ENCODE peak calls at places on chromosome X, in four cellular contexts. B is GM12878, K is upper lobe of left lung, Z is HCT116. X is an unnamed sample. For H3K4me1, the result is how much of the 10 kb centered on the place peaks cover.

GRCh38 chrX:100447563-100448397 is 37.7 kb upstream of the PCDH19 start:
- ATAC-seq in K (no peak), B (peak), Z (peak), X (peak)

GRCh38 chrX:48068096-48068887 is 3.1 kb downstream of the ZNF630 start:
- ATAC-seq in K (no peak), B (no peak), Z (no peak), X (no peak)

GRCh38 chrX:64204701-64205440 is 637 bp downstream of the AMER1 start:
- ATAC-seq in B (peak), K (peak), Z (peak), X (peak)

GRCh38 chrX:134836497-134836968 is 154.3 kb upstream of the SMIM10 start:
- ATAC-seq in Z (peak), B (no peak), K (no peak), X (no peak)

GRCh38 chrX:111543212-111543762 is 31.8 kb downstream of the SERTM2 start:
- ATAC-seq in Z (no peak), K (no peak), B (no peak), X (no peak)

GRCh38 chrX:118862990-118863389 is 39.4 kb downstream of the ZCCHC12 start:
- ATAC-seq in K (no peak), B (no peak), Z (no peak), X (no peak)

GRCh38 chrX:153411255-153411987 is at the start of gene ZFP92:
- ATAC-seq in K (no peak), Z (no peak), B (peak), X (peak)

GRCh38 chrX:86604620-86605019 is 456.4 kb downstream of the DACH2 start:
- ATAC-seq in K (no peak), Z (no peak), B (peak), X (no peak)

GRCh38 chrX:143634701-143635442 is 1.0 kb downstream of the SLITRK4 start:
- ATAC-seq in K (no peak), Z (no peak), B (no peak), X (peak)

GRCh38 chrX:22538581-22538980 is 265.9 kb downstream of the CBLL2 start:
- ATAC-seq in K (no peak), Z (no peak), B (no peak), X (no peak)

GRCh38 chrX:41097326-41097725 is 12.1 kb downstream of the USP9X start:
- ATAC-seq in Z (no peak), K (no peak), B (no peak), X (no peak)

GRCh38 chrX:131402124-131402811 is 113.2 kb upstream of the IGSF1 start:
- ATAC-seq in B (no peak), Z (no peak), K (no peak), X (no peak)

GRCh38 chrX:154804564-154804956 is 725 bp downstream of the MPP1 start:
- ATAC-seq in Z (no peak), K (no peak), B (peak), X (no peak)

GRCh38 chrX:57573754-57574153 is 18.1 kb upstream of the ZXDB start:
- ATAC-seq in B (peak), K (no peak), Z (peak), X (no peak)

GRCh38 chrX:71618303-71618721 is at the start of gene CXCR3:
- ATAC-seq in B (peak), K (peak), Z (no peak), X (no peak)

GRCh38 chrX:69082055-69082752 is 83.0 kb downstream of the PJA1 start:
- ATAC-seq in Z (no peak), K (no peak), B (no peak), X (no peak)

GRCh38 chrX:37879692-37880091 is 32.3 kb upstream of the DYNLT3 start:
- ATAC-seq in Z (no peak), B (no peak), K (no peak), X (no peak)

GRCh38 chrX:53798281-53798680 is 111.8 kb upstream of the HUWE1 start:
- ATAC-seq in B (peak), Z (no peak), K (no peak), X (no peak)

GRCh38 chrX:151177141-151178027 is 1.0 kb downstream of the GPR50 start:
- ATAC-seq in Z (no peak), B (no peak), K (no peak), X (no peak)

GRCh38 chrX:107849747-107850478 is 24.2 kb downstream of the MID2 start:
- ATAC-seq in B (no peak), K (no peak), Z (peak), X (no peak)

GRCh38 chrX:132623307-132623706 is 134.5 kb upstream of the MBNL3 start:
- ATAC-seq in K (no peak), B (no peak), Z (no peak), X (no peak)

GRCh38 chrX:113275769-113276168 is 435.1 kb upstream of the AMOT start:
- ATAC-seq in K (no peak), B (no peak), Z (no peak), X (no peak)

GRCh38 chrX:107669276-107669675 is 41.0 kb downstream of the PRPS1 start:
- ATAC-seq in Z (no peak), K (no peak), B (no peak), X (no peak)

GRCh38 chrX:79182616-79183015 is 38.1 kb downstream of the GPR174 start:
- ATAC-seq in K (no peak), Z (no peak), B (peak), X (no peak)

GRCh38 chrX:119698835-119699234 is 5.9 kb upstream of the SEPTIN6 start:
- ATAC-seq in B (peak), Z (peak), K (no peak), X (no peak)

DNA sequence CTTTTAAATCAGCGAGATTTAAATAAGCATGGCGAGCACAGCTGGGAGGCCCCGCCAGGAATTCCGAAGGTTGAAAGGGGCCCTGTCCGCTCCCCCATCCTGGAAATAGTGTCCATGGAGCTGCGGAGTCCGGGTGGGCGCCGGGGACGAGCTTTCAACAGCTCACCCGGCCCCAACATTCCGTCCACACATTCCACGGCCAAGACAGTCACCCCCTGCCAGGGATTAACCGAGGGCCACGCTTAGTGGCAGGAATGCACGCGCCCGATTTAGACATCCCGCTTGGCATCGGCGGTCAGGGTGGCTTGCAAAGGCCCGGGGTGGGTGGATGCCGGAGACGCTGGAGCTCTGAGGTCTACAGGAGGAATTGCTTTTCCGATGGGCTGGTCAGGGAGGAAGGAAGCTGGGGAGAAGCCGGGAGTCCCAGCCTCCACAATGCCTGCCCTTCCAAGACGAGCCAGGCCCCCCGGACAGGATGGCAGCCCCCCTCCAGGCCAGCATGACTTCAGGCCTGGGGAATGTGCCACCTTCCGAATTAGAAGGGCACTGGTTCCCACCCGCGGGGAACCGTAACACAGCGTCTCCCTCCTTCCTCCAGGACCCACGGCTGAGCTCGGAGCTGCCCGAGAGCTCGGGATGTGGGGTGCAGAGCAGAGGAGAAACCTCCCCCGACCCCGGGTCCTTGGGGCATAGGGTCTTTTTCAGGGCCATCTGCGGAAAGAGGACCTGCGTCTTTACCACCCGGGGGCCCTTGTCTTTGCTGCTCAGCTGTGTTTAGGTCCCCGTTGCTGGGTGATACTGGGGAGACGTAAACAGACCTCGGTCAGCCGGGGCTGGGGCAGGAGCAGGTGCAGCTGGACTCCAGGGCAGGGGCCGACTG is 26.9 kb upstream of the PPP2R3B start:
- ATAC-seq in Z (no peak), B (no peak), K (peak), X (no peak)
- TF ChIP-seq POLR2AphosphoS5 in Z (no peak), B (no peak), K (no peak), X (no peak)

GRCh38 chrX:23900220-23900797 is 7.4 kb downstream of the APOO start:
- ATAC-seq in Z (peak), K (no peak), B (no peak), X (peak)

GRCh38 chrX:23901805-23902204 is 5.9 kb downstream of the APOO start:
- ATAC-seq in Z (peak), K (peak), B (peak), X (peak)

GRCh38 chrX:23898412-23898959 is 9.3 kb downstream of the APOO start:
- ATAC-seq in Z (no peak), K (no peak), B (no peak), X (no peak)

GRCh38 chrX:23902419-23902818 is 5.3 kb downstream of the APOO start:
- ATAC-seq in Z (peak), K (peak), B (peak), X (peak)

DNA sequence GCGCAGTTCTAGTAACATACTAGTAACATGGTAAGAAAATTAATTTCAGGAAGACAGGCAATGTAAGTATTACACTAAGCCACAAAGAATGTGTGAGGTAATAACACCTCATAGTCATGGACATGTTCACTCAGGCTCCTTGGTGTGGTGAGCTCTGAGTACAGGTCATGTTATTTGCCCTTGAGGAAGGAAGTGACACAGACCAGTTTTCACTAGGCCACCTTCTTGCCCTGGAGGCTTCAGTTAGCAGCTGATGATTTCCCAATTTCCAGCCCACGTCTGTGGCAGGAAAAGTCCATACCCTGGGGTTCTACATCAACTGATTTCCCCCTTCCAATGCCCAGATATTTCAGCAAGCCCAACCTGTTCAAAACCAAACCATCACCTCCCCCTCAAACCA is 6.7 kb downstream of the APOO start:
- ATAC-seq in B (peak), K (peak), Z (peak), X (no peak)
- H3K4me1 ChIP-seq in B (under half), K (under half), Z (half or more), X (under half)

GRCh38 chrX:18887821-18888205 is 96.1 kb downstream of the PHKA2 start:
- ATAC-seq in K (no peak), B (no peak), Z (no peak), X (no peak)

GRCh38 chrX:18887177-18887820 is 96.6 kb downstream of the PHKA2 start:
- ATAC-seq in Z (no peak), B (no peak), K (peak), X (no peak)

GRCh38 chrX:18885317-18886004 is 98.5 kb downstream of the PHKA2 start:
- ATAC-seq in B (peak), K (no peak), Z (no peak), X (peak)

GRCh38 chrX:18886005-18886343 is 97.9 kb downstream of the PHKA2 start:
- ATAC-seq in Z (peak), K (no peak), B (peak), X (peak)

GRCh38 chrX:18886344-18887161 is 97.4 kb downstream of the PHKA2 start:
- ATAC-seq in K (peak), B (peak), Z (peak), X (peak)
- TF ChIP-seq POLR2AphosphoS5 in K (peak), B (no peak), Z (peak), X (peak)

GRCh38 chrX:10636337-10636736 is 16.0 kb upstream of the MID1 start:
- ATAC-seq in K (no peak), Z (peak), B (no peak), X (peak)

GRCh38 chrX:10631416-10632145 is 11.2 kb upstream of the MID1 start:
- ATAC-seq in K (no peak), B (no peak), Z (no peak), X (no peak)

GRCh38 chrX:10633722-10634121 is 13.3 kb upstream of the MID1 start:
- ATAC-seq in K (peak), Z (peak), B (no peak), X (peak)

GRCh38 chrX:10636851-10637250 is 16.5 kb upstream of the MID1 start:
- ATAC-seq in K (no peak), B (no peak), Z (no peak), X (no peak)

GRCh38 chrX:10634681-10635161 is 14.3 kb upstream of the MID1 start:
- ATAC-seq in K (no peak), Z (peak), B (no peak), X (no peak)
- H3K4me1 ChIP-seq in K (under half), Z (half or more), B (under half), X (under half)

DNA sequence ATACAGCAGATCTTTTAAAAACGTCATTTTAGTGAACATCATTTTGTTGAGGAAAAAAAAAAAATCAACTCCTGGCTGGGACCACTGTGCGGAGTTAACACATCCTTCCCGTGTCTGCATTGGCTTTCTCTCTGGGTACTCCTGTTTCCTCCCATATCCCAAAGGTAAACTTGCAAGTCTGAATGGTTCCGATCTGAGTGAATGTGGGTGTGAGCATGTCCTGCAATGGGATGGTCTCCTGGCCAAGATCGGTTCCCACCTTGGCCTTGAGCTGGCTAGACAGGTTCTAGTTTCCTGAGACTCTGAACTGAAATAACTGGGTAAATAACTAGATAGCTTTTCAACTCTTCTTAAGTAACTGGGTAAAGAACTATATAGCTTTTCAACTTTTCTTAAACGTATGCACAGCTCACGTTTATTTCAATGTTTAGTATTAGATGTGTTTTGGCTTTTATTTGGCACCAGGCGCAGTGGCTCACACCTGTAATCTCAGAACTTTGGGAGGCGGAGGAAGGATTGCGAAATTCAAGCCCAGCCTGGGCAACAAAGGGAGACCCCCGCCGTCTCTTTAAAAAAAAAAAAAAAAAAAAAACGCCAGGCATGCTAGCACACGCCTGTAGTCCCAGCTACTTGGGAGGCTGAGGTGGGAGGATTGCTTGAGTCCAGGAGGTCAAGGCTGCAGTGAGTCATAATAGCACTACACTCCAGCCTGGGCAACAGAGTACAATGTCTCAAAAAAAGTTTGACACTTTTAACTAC is 14.0 kb downstream of the RBMX start:
- ATAC-seq in Z (no peak), B (no peak), K (no peak), X (peak)
- TF ChIP-seq POLR2AphosphoS5 in Z (no peak), B (peak), K (no peak), X (no peak)

DNA sequence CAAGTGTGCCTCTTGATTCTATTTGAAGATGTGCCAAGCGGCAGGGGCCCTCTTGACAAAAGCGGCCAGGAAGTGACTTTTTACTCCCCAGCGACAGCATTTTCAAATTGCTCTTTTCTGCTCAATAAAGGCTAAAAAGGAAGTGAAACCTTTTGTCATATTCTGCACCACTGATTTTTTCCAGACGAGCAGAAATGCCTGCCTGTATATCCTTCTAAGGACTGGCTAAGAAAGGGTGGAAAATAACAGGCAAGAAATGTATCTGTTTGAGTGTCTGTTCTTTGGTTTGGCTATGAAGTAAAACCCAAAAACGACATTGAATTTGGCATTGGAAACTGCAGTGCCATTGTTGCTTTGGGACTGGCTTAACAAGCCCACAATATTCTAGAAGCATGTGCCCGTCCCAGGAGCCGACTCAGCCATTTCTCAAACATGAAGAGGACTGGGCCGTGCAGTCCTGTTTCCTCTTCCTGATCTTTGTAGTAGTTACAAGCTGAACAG is 25.5 kb downstream of the TMSB4X start:
- ATAC-seq in Z (no peak), K (no peak), B (peak), X (no peak)
- H3K4me1 ChIP-seq in Z (under half), K (under half), B (half or more), X (under half)

DNA sequence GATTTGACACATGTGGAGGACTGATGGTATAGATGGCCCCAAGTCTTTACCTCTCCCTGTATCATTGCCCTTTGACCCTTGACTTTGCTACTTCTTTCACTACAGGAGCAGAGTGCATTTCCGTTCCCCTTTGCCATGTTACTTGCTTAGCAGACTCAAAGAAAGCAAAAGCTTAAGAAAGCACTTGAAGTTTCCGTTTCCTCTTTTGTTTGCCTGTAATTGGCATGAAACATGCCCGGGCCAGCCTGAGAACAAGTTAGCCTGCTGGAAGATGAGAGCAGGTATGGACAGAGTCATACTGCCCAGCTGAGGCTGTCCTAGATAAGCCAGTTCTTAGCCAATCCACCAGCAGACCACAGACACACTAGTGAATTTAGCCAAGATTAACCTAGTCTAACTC is 206.0 kb downstream of the BCOR start:
- ATAC-seq in Z (no peak), B (peak), K (no peak), X (no peak)
- TF ChIP-seq POLR2AphosphoS5 in Z (no peak), B (no peak), K (no peak), X (no peak)

GRCh38 chrX:140948827-140949226 is 53.6 kb upstream of the SPANXB1 start:
- ATAC-seq in Z (no peak), B (no peak), K (no peak), X (no peak)
- H3K4me1 ChIP-seq in Z (under half), B (under half), K (under half), X (under half)